ENCODE peak calls at places on chromosomes 6 and 20, in ten cellular contexts. T is fibroblast of mammary gland, W is tibial nerve, L is prostate gland, P is activated B cell treated with CpG ODN at 0.5 μM for 24 hours, V is colonic mucosa, S is cardiac muscle cell, G is AG09309, N is natural killer cell, X is GM13976. U is an unnamed sample.

GRCh38 chr20:2292711-2293110 is 3.1 kb upstream of the TGM3 start:
- DNase-seq in T (no peak), W (no peak), L (no peak), P (no peak), V (no peak), S (no peak), G (peak; percentile 62), N (no peak), X (no peak), U (no peak)

GRCh38 chr6:85464260-85464644 is 14.4 kb downstream of the NT5E start:
- DNase-seq in T (peak; percentile 99), W (no peak), L (no peak), P (no peak), V (no peak), S (no peak), G (peak; percentile 94), N (no peak), X (no peak), U (peak; percentile 84)

GRCh38 chr6:136123464-136123863 is 126.6 kb downstream of the MTFR2 start:
- DNase-seq in T (peak; percentile 63), W (no peak), L (no peak), P (no peak), V (no peak), S (no peak), G (no peak), N (no peak), X (no peak), U (no peak)

GRCh38 chr6:133756046-133756445 is 132.9 kb upstream of the TCF21 start:
- DNase-seq in T (peak; percentile 85), W (no peak), L (no peak), P (no peak), V (no peak), S (no peak), G (no peak), N (no peak), X (no peak), U (no peak)

GRCh38 chr6:44217332-44218143 is 812 bp downstream of the MYMX start:
- DNase-seq in T (no peak), W (no peak), L (no peak), P (no peak), V (no peak), S (no peak), G (no peak), N (no peak), X (no peak), U (no peak)

GRCh38 chr6:106979435-106979884 is 4.9 kb upstream of the CD24 start:
- DNase-seq in T (peak; percentile 79), W (peak; percentile 84), L (peak; percentile 88), P (peak; percentile 79), V (peak; percentile 92), S (peak; percentile 94), G (peak; percentile 20), N (peak; percentile 65), X (peak; percentile 81), U (peak; percentile 89)

GRCh38 chr6:76876922-76877553 is 586.3 kb downstream of the HTR1B start:
- DNase-seq in T (peak; percentile 35), W (no peak), L (peak; percentile 36), P (no peak), V (peak; percentile 65), S (peak; percentile 87), G (no peak), N (no peak), X (peak; percentile 32), U (no peak)

GRCh38 chr6:37069639-37070038 is 64.2 kb downstream of the FGD2 start:
- DNase-seq in T (no peak), W (no peak), L (no peak), P (no peak), V (no peak), S (no peak), G (no peak), N (no peak), X (no peak), U (no peak)

GRCh38 chr6:16633465-16633864 is 127.8 kb downstream of the ATXN1 start:
- DNase-seq in T (no peak), W (no peak), L (no peak), P (no peak), V (no peak), S (no peak), G (no peak), N (no peak), X (no peak), U (no peak)

GRCh38 chr6:154491567-154492470 is 18.7 kb downstream of the CNKSR3 start:
- DNase-seq in T (no peak), W (no peak), L (no peak), P (no peak), V (no peak), S (no peak), G (no peak), N (no peak), X (no peak), U (no peak)

GRCh38 chr6:90596967-90597539 is 10.2 kb upstream of the MAP3K7 start:
- DNase-seq in T (no peak), W (no peak), L (no peak), P (no peak), V (no peak), S (no peak), G (no peak), N (no peak), X (no peak), U (no peak)

GRCh38 chr6:91782789-91783188 is 1195.9 kb upstream of the MAP3K7 start:
- DNase-seq in T (no peak), W (no peak), L (no peak), P (no peak), V (no peak), S (no peak), G (no peak), N (no peak), X (no peak), U (no peak)

GRCh38 chr6:71254323-71254722 is 34.3 kb upstream of the OGFRL1 start:
- DNase-seq in T (no peak), W (no peak), L (no peak), P (no peak), V (no peak), S (peak; percentile 53), G (no peak), N (no peak), X (no peak), U (no peak)

GRCh38 chr20:11726021-11726420 is 191.7 kb upstream of the BTBD3 start:
- DNase-seq in T (no peak), W (no peak), L (no peak), P (no peak), V (no peak), S (no peak), G (no peak), N (no peak), X (no peak), U (no peak)

GRCh38 chr20:49100934-49101333 is 54.8 kb downstream of the CSE1L start:
- DNase-seq in T (no peak), W (no peak), L (no peak), P (no peak), V (no peak), S (no peak), G (no peak), N (no peak), X (no peak), U (no peak)

DNA sequence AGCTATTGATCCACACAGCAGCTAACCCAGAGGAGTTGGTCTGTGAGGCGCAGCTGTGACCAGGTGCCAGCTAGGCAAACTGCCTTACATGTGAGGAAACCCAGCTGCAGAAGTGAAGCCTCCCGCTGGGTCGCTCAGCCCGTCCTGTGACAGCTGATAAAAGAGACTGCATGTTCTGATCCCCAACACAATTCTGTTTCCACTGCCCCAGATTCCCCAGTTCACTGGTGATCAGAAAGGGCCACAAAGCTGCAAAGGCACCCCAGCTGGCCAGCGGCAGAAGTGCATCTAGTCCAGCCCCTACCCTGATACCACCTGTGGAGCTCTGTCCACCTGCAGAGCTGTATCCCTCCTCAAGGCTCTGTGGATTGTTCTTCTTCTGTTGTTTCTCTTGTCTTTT is 64.5 kb downstream of the CTNNBL1 start:
- DNase-seq in T (no peak), W (no peak), L (no peak), P (no peak), V (no peak), S (no peak), G (no peak), N (no peak), X (no peak), U (no peak)
- TF ChIP-seq CTCF in T (no peak), W (no peak), L (no peak), P (no peak), V (no peak), S (peak; percentile 16), G (no peak), N (no peak), X (no peak), U (no peak)

GRCh38 chr6:19501737-19502245 is 335.4 kb upstream of the ID4 start:
- DNase-seq in T (no peak), W (no peak), L (no peak), P (no peak), V (no peak), S (no peak), G (no peak), N (no peak), X (no peak), U (no peak)
- TF ChIP-seq CTCF in T (no peak), W (no peak), L (no peak), P (no peak), V (no peak), S (no peak), G (no peak), N (no peak), X (no peak), U (no peak)

DNA sequence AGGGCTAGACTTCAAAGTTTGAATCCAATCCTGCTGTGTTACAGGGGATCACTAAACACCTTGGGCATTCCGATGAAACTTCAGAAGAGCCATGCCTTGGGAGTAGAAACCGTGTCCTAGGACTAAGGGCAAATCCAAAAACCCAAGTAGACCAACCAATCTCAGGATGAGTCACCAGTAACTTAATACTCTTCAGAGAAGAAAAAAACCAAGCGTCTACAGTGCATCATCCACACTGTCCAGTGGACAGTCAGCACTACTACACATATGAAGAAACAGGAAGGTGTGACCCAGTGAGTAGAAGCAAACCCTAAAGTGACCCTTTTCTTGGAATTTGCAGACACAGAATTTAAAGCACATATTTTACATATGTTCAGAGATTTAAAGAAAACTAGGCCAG is 39.4 kb upstream of the VAPB start:
- DNase-seq in T (peak; percentile 90), W (no peak), L (no peak), P (no peak), V (no peak), S (no peak), G (no peak), N (no peak), X (no peak), U (no peak)
- TF ChIP-seq CTCF in T (peak; percentile 34), W (no peak), L (no peak), P (no peak), V (no peak), S (no peak), G (no peak), N (no peak), X (no peak), U (no peak)

DNA sequence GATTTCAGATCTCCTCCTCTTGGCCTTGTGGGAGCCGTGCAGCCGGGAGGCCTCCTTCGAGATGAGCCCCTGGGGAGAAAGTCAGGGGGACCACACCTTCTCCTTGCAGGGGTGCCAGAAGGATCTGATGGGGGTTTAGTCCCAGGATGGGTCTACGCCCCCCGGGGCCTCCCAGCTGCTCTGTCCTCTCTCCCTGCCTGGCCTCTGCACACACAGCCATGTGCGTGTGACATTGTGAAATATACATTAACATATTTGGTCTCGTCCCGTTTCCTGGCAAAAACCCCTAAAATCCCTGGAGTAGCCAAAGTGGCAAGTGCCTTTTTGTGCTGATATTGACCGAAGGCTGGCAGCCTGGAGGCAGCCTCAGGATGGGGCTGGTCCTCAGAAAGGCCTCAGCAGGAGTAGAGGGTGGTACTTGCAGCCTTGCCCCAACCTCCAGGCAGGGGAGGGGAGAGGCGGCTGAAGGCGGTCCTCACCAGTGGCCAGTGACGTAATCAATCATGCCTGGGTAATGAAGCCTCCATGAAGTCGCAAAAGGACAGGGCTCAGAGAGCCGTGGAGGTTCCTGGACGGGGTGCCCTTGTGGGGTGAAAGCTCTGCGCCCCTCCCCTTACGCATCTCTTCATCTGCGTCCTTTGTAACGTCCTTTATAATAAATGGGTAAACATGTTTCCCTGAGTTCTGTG is 5.1 kb upstream of the HELZ2 start:
- DNase-seq in T (no peak), W (no peak), L (no peak), P (no peak), V (no peak), S (no peak), G (no peak), N (no peak), X (no peak), U (no peak)
- TF ChIP-seq CTCF in T (no peak), W (no peak), L (no peak), P (no peak), V (no peak), S (no peak), G (no peak), N (no peak), X (no peak), U (no peak)